ENCODE peak calls at places on chromosome 17, in six cellular contexts. B, T, I, Q, Z and G are unnamed samples. For H3K4me1 and H3K36me3, the result is how much of the 10 kb centered on the place peaks cover.

GRCh38 chr17:64277831-64278562 is 14.9 kb upstream of the TEX2 start:
- DNase-seq in B (no peak), T (peak), I (no peak), Q (no peak), Z (no peak), G (no peak)

GRCh38 chr17:63436523-63437110 is 9.5 kb downstream of the CYB561 start:
- DNase-seq in B (no peak), T (no peak), I (no peak), Q (no peak), Z (no peak), G (no peak)

GRCh38 chr17:41917192-41917591 is 1.6 kb downstream of the ACLY start:
- DNase-seq in B (no peak), T (peak), I (no peak), Q (no peak), Z (no peak), G (no peak)

GRCh38 chr17:56319531-56319930 is 166.3 kb downstream of the ANKFN1 start:
- DNase-seq in B (no peak), T (peak), I (no peak), Q (no peak), Z (no peak), G (peak)

GRCh38 chr17:62627219-62627903 is at the start of gene MRC2:
- DNase-seq in B (peak), T (peak), I (peak), Q (no peak), Z (no peak), G (no peak)

GRCh38 chr17:36600936-36601302 is 464 bp upstream of the MRM1 start:
- DNase-seq in B (no peak), T (no peak), I (no peak), Q (no peak), Z (no peak), G (no peak)

GRCh38 chr17:13140750-13141149 is 122.9 kb upstream of the ELAC2 start:
- DNase-seq in B (no peak), T (peak), I (no peak), Q (no peak), Z (no peak), G (no peak)

GRCh38 chr17:50872710-50873424 is 6.7 kb upstream of the TOB1 start:
- DNase-seq in B (no peak), T (peak), I (peak), Q (peak), Z (peak), G (peak)

GRCh38 chr17:2025220-2025621 is at the start of gene RTN4RL1:
- DNase-seq in B (peak), T (no peak), I (peak), Q (peak), Z (peak), G (peak)

GRCh38 chr17:17570798-17571716 is 20.5 kb downstream of the PEMT start:
- DNase-seq in B (peak), T (no peak), I (no peak), Q (no peak), Z (no peak), G (no peak)

GRCh38 chr17:69704935-69705334 is 290.4 kb downstream of the MAP2K6 start:
- DNase-seq in B (no peak), T (no peak), I (no peak), Q (no peak), Z (no peak), G (no peak)

GRCh38 chr17:79839363-79840203 is at the start of gene CBX4:
- DNase-seq in B (peak), T (peak), I (peak), Q (peak), Z (peak), G (peak)
- H3K4me1 ChIP-seq in B (half or more), T (under half), I (under half), Q (half or more), Z (half or more), G (half or more)

GRCh38 chr17:9001539-9001938 is 19.8 kb upstream of the NTN1 start:
- DNase-seq in B (no peak), T (no peak), I (no peak), Q (no peak), Z (no peak), G (no peak)
- H3K27ac ChIP-seq in B (no peak), T (no peak), I (no peak), Q (no peak), Z (no peak), G (no peak)

GRCh38 chr17:21018894-21019293 is 23.9 kb downstream of the USP22 start:
- DNase-seq in B (no peak), T (no peak), I (no peak), Q (no peak), Z (no peak), G (no peak)

GRCh38 chr17:21016826-21017225 is 26.0 kb downstream of the USP22 start:
- DNase-seq in B (no peak), T (no peak), I (no peak), Q (no peak), Z (no peak), G (no peak)

GRCh38 chr17:21017861-21018260 is 24.9 kb downstream of the USP22 start:
- DNase-seq in B (no peak), T (no peak), I (no peak), Q (no peak), Z (no peak), G (no peak)

GRCh38 chr17:21015564-21015963 is 27.2 kb downstream of the USP22 start:
- DNase-seq in B (no peak), T (no peak), I (no peak), Q (no peak), Z (no peak), G (no peak)

DNA sequence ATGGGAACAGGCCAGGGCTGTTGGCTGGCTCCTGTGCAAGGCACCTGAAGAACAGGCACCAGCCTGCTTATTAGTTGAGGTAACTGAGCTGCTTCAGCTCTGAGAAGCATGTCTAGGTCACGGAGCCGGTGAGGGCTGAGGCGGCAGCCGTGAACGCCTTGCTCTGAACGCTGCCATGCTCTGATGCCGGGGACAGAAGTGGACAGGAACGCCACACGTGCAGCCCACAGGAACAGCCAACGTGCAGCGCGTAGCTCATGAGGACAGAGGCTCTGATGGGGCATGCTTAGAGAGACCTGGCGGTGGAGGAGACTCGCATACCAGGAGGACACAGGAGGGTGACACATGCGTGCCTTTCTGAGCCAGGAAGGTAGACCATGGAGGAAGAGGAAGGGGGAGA is 25.6 kb downstream of the USP22 start:
- DNase-seq in B (no peak), T (no peak), I (no peak), Q (no peak), Z (no peak), G (no peak)
- H3K36me3 ChIP-seq in B (half or more), T (half or more), I (half or more), Q (half or more), Z (half or more), G (half or more)

GRCh38 chr17:71142333-71142732 is 973.0 kb downstream of the KCNJ2 start:
- DNase-seq in B (no peak), T (peak), I (no peak), Q (no peak), Z (no peak), G (no peak)

GRCh38 chr17:71149607-71150006 is 971.2 kb upstream of the SOX9 start:
- DNase-seq in B (no peak), T (no peak), I (no peak), Q (no peak), Z (no peak), G (no peak)

GRCh38 chr17:71147906-71148305 is 972.9 kb upstream of the SOX9 start:
- DNase-seq in B (no peak), T (no peak), I (no peak), Q (no peak), Z (no peak), G (no peak)

GRCh38 chr17:71145486-71145885 is 975.3 kb upstream of the SOX9 start:
- DNase-seq in B (no peak), T (no peak), I (no peak), Q (no peak), Z (no peak), G (no peak)
- H3K4me1 ChIP-seq in B (under half), T (under half), I (under half), Q (under half), Z (under half), G (under half)

GRCh38 chr17:15351487-15351840 is 10.1 kb upstream of the TEKT3 start:
- DNase-seq in B (no peak), T (no peak), I (no peak), Q (no peak), Z (no peak), G (no peak)
- H3K27ac ChIP-seq in B (peak), T (peak), I (peak), Q (no peak), Z (no peak), G (no peak)

GRCh38 chr17:77495575-77495974 is 354.8 kb downstream of the SEC14L1 start:
- DNase-seq in B (peak), T (no peak), I (peak), Q (peak), Z (no peak), G (no peak)
- H3K36me3 ChIP-seq in B (half or more), T (half or more), I (half or more), Q (under half), Z (half or more), G (half or more)

GRCh38 chr17:82241926-82242697 is 13.3 kb downstream of the SLC16A3 start:
- DNase-seq in B (peak), T (no peak), I (no peak), Q (no peak), Z (no peak), G (no peak)
- H3K4me1 ChIP-seq in B (half or more), T (under half), I (under half), Q (under half), Z (under half), G (under half)

DNA sequence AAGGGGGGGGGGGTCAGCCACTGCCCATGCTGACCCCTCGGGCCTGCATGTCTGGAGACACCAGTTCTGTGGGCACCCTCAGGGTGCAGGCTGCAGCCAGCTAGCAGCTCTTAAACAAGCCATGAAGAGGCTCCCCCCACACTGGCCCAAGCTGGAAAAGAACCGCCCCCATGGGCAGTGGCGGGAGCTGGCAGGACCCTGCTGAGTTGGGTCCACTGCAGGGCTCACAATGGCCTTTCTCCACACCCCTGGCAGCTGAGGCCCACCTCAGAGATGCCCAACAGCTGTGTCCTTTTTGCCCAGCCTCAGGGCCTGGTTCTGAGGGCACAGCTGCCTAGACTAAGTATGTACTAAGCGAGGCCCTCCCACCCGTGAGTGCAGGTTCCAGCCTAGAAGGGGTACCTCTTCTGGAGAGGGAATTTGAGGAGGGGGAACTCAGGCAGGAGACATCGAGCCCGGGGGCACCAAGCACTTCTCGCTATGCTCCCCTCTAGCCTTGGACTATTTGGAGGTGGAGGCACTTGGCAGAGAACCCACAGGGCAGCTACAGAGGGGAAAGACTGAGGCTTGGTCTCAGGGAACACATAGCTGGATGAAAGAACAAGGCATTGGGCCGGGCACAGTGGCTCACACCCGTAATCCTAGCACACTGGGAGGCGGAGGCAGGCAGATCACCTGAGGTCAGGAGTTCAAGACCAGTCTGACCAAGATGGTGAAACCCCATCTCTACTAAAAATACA is 3.2 kb downstream of the THRA start:
- DNase-seq in B (no peak), T (no peak), I (no peak), Q (no peak), Z (no peak), G (no peak)
- H3K27ac ChIP-seq in B (peak), T (peak), I (peak), Q (no peak), Z (no peak), G (peak)